ENCODE peak calls at places on chromosomes 5 and 9, in nine cellular contexts. D, K, J, M, L, B, O, X and H are unnamed samples.

GRCh38 chr5:149732500-149733128 is 2.5 kb downstream of the PPARGC1B start:
- DNase-seq in D (peak), K (peak), J (no peak), M (no peak), L (no peak), B (peak), O (no peak), X (no peak), H (peak)

GRCh38 chr5:127666043-127666716 is 17.3 kb downstream of the CTXN3 start:
- DNase-seq in D (peak), K (no peak), J (no peak), M (no peak), L (no peak), B (no peak), O (no peak), X (no peak), H (no peak)

GRCh38 chr5:100867039-100867562 is 36.0 kb downstream of the ST8SIA4 start:
- DNase-seq in D (no peak), K (no peak), J (no peak), M (no peak), L (no peak), B (no peak), O (no peak), X (no peak), H (no peak)

GRCh38 chr5:171425596-171426244 is 6.3 kb downstream of the FGF18 start:
- DNase-seq in D (no peak), K (no peak), J (no peak), M (no peak), L (no peak), B (no peak), O (no peak), X (no peak), H (no peak)

GRCh38 chr9:121992571-121993212 is 100.4 kb downstream of the TTLL11 start:
- DNase-seq in D (peak), K (peak), J (peak), M (peak), L (no peak), B (peak), O (peak), X (peak), H (peak)

GRCh38 chr9:120741701-120742100 is 27.4 kb upstream of the MEGF9 start:
- DNase-seq in D (no peak), K (no peak), J (no peak), M (no peak), L (no peak), B (no peak), O (no peak), X (no peak), H (no peak)

GRCh38 chr5:171695804-171696203 is 89.8 kb upstream of the SMIM23 start:
- DNase-seq in D (no peak), K (no peak), J (no peak), M (no peak), L (no peak), B (no peak), O (no peak), X (no peak), H (no peak)

GRCh38 chr5:64688965-64689364 is 1.3 kb upstream of the SHISAL2B start:
- DNase-seq in D (no peak), K (no peak), J (no peak), M (no peak), L (no peak), B (no peak), O (no peak), X (no peak), H (no peak)

GRCh38 chr5:16935271-16936149 is 578 bp downstream of the MYO10 start:
- DNase-seq in D (peak), K (peak), J (no peak), M (peak), L (no peak), B (no peak), O (no peak), X (peak), H (peak)

GRCh38 chr9:85137606-85138150 is 468.1 kb downstream of the NTRK2 start:
- DNase-seq in D (no peak), K (no peak), J (no peak), M (no peak), L (no peak), B (no peak), O (no peak), X (no peak), H (no peak)

GRCh38 chr9:5446451-5447236 is 3.7 kb upstream of the CD274 start:
- DNase-seq in D (no peak), K (no peak), J (no peak), M (no peak), L (no peak), B (no peak), O (peak), X (no peak), H (no peak)
- TF ChIP-seq CTCF in D (no peak), K (no peak), J (no peak), M (no peak), L (no peak), B (no peak), O (no peak), X (no peak), H (no peak)

DNA sequence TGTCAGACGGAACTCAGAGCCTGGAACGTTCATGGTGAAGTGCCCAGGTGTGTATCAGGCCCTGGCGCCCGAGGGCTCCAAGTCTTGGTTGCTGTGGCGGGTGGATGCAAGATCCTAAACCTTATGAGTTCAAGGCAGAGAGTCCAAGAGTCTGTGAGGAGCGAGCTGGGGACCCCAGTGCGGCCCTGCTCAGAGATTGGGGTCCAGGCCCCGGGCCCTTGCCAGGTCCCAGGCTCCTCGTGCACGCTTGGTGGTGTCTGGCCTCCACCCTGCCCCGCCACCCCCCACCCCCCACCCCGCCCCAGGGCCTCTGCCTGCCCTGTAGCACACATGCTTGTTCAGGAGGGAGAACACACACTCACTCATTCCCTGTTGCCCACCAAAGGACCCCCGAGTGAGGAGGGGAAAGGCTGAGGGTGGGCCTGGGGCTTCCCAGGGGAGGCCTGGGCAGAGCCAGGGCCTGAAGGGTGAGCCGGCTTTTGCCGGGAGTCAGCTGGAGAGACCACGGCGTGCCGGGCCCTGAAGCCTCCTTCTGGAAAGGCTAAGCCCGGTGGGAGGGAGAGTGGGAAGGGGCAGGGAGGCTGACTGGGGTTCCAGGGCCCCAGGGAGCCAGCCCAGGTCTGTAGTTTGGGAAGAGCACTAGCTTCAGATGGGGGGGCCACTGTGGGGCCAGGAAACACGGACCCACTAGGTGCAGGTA is 37.1 kb downstream of the FAM163B start:
- DNase-seq in D (no peak), K (no peak), J (no peak), M (no peak), L (no peak), B (no peak), O (no peak), X (no peak), H (no peak)
- TF ChIP-seq CTCF in D (no peak), K (no peak), J (no peak), M (no peak), L (no peak), B (no peak), O (no peak), X (no peak), H (no peak)

DNA sequence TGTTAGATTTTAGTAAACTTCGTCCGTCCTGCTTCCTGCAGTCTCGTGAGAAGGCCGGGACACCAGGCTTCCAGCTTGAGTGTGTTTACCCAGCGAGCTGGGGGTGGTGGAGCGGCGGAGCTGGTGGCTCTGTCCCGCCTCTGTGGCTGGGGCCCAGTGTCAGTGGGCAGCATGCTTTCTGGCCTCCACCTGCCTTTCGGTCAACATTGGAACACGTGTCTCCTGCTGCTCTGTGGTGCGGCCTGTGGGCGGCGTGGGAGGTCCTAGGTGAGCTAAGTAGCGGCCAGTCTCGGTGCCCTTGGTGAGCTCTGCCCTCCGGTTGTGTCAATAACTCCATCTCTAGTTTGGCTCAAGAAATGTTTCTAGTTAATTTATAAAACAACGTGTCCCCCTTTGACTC is 125.9 kb downstream of the GADD45G start:
- DNase-seq in D (no peak), K (peak), J (no peak), M (no peak), L (no peak), B (no peak), O (no peak), X (peak), H (no peak)
- TF ChIP-seq CTCF in D (no peak), K (no peak), J (no peak), M (no peak), L (peak), B (no peak), O (no peak), X (no peak), H (no peak)

DNA sequence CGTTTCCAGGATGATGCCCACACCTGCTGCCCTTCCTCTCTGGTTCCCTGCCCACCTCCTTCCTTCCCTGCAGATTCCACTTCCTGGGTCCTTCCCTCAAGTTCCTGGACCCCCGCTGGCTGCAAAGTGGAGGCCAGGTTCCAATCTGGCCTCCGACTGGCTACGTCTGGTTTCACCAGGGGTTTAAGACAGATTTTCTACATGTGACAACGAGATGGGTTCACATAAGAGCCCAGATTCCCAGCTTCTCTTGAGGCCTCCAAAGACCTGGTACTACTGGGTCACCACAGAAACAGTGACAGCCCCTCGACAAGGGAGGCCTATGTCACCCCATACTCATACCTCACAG is 2.1 kb downstream of the MGAT4B start:
- DNase-seq in D (no peak), K (no peak), J (no peak), M (no peak), L (no peak), B (no peak), O (no peak), X (no peak), H (no peak)
- TF ChIP-seq CTCF in D (no peak), K (no peak), J (no peak), M (no peak), L (no peak), B (no peak), O (no peak), X (no peak), H (no peak)

GRCh38 chr9:136092741-136093140 is 2.3 kb downstream of the NACC2 start:
- DNase-seq in D (no peak), K (no peak), J (no peak), M (no peak), L (no peak), B (peak), O (no peak), X (no peak), H (no peak)
- TF ChIP-seq CTCF in D (no peak), K (no peak), J (no peak), M (peak), L (no peak), B (peak), O (no peak), X (no peak), H (no peak)

DNA sequence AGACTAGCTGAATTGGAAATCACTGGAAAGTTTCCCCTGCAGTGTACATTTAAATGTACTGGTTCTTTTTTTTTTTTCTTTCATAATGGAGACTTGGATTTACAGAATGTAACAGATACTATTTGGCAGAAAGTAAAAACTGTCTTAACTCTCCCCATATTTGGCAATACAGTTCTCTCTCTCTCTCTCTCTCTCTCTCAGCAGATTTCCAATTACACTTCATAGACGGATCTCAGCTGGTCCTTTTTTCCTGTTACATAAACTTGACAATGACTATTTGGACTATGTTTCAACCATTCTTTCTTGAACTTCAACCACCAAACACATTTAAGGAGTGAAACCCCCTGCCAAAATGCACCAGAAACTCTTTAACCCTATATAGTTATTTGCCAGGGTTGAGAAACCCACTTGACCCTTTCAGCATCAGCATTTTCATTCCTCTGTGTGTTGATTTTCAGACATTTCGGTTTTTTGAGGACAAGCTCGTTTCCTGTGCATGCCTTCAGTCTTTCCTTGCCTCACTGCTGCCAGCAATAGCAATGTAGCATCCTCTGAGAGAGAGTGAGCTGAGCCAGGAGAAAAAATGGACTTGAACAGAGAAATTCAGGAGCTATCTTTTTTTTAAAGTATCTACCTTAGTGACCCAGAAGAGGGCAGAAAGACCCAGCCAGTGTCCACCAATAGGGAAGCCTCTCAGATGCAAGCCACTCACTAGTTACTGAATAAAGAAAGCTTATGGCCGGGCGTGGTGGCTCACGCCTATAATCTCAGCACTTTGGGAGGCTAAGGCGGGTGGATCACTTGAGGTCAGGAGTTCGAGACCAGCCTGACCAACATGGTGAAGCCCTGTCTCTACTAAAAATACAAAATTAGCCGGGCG is 26.0 kb upstream of the GNA14 start:
- DNase-seq in D (no peak), K (no peak), J (no peak), M (peak), L (no peak), B (no peak), O (peak), X (no peak), H (no peak)
- TF ChIP-seq CTCF in D (no peak), K (no peak), J (no peak), M (no peak), L (no peak), B (no peak), O (no peak), X (no peak), H (no peak)